ENCODE peak calls at places on chromosomes 16 and 17, in nine cellular contexts. One of them, this sample, is unnamed.

GRCh38 chr17:34797724-34798123 is 163.5 kb downstream of the CCT6B start:
- DNase-seq in ascending aorta: no peak
- DNase-seq in stomach: no peak
- DNase-seq in body of pancreas: peak
- DNase-seq in IMR-90: peak
- DNase-seq in thoracic aorta: no peak
- DNase-seq in right lobe of liver: peak
- DNase-seq in GM20000: peak
- DNase-seq in fibroblast of mammary gland: peak
- DNase-seq in this sample: peak

GRCh38 chr17:8955560-8955959 is 9.9 kb downstream of the PIK3R5 start:
- DNase-seq in stomach: no peak
- DNase-seq in ascending aorta: no peak
- DNase-seq in GM20000: no peak
- DNase-seq in body of pancreas: no peak
- DNase-seq in right lobe of liver: no peak
- DNase-seq in fibroblast of mammary gland: no peak
- DNase-seq in IMR-90: no peak
- DNase-seq in thoracic aorta: no peak
- DNase-seq in this sample: no peak

GRCh38 chr16:72858611-72859493 is 189.1 kb downstream of the ZFHX3 start:
- DNase-seq in right lobe of liver: no peak
- DNase-seq in GM20000: no peak
- DNase-seq in fibroblast of mammary gland: peak
- DNase-seq in ascending aorta: peak
- DNase-seq in body of pancreas: no peak
- DNase-seq in stomach: no peak
- DNase-seq in thoracic aorta: no peak
- DNase-seq in IMR-90: peak
- DNase-seq in this sample: no peak

GRCh38 chr17:9566067-9566466 is 9.6 kb downstream of the STX8 start:
- DNase-seq in stomach: no peak
- DNase-seq in thoracic aorta: no peak
- DNase-seq in IMR-90: no peak
- DNase-seq in GM20000: no peak
- DNase-seq in ascending aorta: no peak
- DNase-seq in body of pancreas: no peak
- DNase-seq in right lobe of liver: no peak
- DNase-seq in fibroblast of mammary gland: no peak
- DNase-seq in this sample: no peak

GRCh38 chr16:89332248-89333245 is 115.0 kb downstream of the ZNF778 start:
- DNase-seq in thoracic aorta: no peak
- DNase-seq in GM20000: no peak
- DNase-seq in stomach: no peak
- DNase-seq in body of pancreas: no peak
- DNase-seq in IMR-90: no peak
- DNase-seq in right lobe of liver: peak
- DNase-seq in ascending aorta: no peak
- DNase-seq in fibroblast of mammary gland: peak
- DNase-seq in this sample: no peak

GRCh38 chr17:28524476-28525415 is 18.6 kb downstream of the FOXN1 start:
- DNase-seq in right lobe of liver: no peak
- DNase-seq in stomach: peak
- DNase-seq in ascending aorta: no peak
- DNase-seq in thoracic aorta: no peak
- DNase-seq in IMR-90: peak
- DNase-seq in body of pancreas: peak
- DNase-seq in GM20000: no peak
- DNase-seq in fibroblast of mammary gland: peak
- DNase-seq in this sample: no peak

GRCh38 chr16:78494105-78494504 is 394.7 kb downstream of the WWOX start:
- DNase-seq in thoracic aorta: no peak
- DNase-seq in stomach: no peak
- DNase-seq in body of pancreas: no peak
- DNase-seq in IMR-90: no peak
- DNase-seq in right lobe of liver: no peak
- DNase-seq in GM20000: no peak
- DNase-seq in fibroblast of mammary gland: no peak
- DNase-seq in ascending aorta: no peak
- DNase-seq in this sample: no peak

GRCh38 chr16:23509763-23510153 is 536 bp downstream of the GGA2 start:
- DNase-seq in ascending aorta: no peak
- DNase-seq in GM20000: peak
- DNase-seq in thoracic aorta: no peak
- DNase-seq in right lobe of liver: no peak
- DNase-seq in body of pancreas: peak
- DNase-seq in fibroblast of mammary gland: peak
- DNase-seq in IMR-90: peak
- DNase-seq in stomach: no peak
- DNase-seq in this sample: no peak

GRCh38 chr17:70767102-70767701 is 597.9 kb downstream of the KCNJ2 start:
- DNase-seq in GM20000: peak
- DNase-seq in body of pancreas: no peak
- DNase-seq in thoracic aorta: no peak
- DNase-seq in stomach: no peak
- DNase-seq in fibroblast of mammary gland: peak
- DNase-seq in right lobe of liver: no peak
- DNase-seq in ascending aorta: no peak
- DNase-seq in IMR-90: peak
- DNase-seq in this sample: peak

GRCh38 chr17:67652433-67652832 is 65.3 kb upstream of the NOL11 start:
- DNase-seq in stomach: no peak
- DNase-seq in body of pancreas: no peak
- DNase-seq in fibroblast of mammary gland: no peak
- DNase-seq in right lobe of liver: no peak
- DNase-seq in IMR-90: no peak
- DNase-seq in ascending aorta: no peak
- DNase-seq in thoracic aorta: no peak
- DNase-seq in GM20000: no peak
- DNase-seq in this sample: no peak

GRCh38 chr17:38853292-38854219 is at the start of gene RPL23:
- DNase-seq in stomach: peak
- DNase-seq in body of pancreas: peak
- DNase-seq in fibroblast of mammary gland: peak
- DNase-seq in thoracic aorta: peak
- DNase-seq in GM20000: peak
- DNase-seq in IMR-90: peak
- DNase-seq in ascending aorta: peak
- DNase-seq in right lobe of liver: peak
- DNase-seq in this sample: peak

GRCh38 chr17:33002245-33002644 is 10.6 kb downstream of the SPACA3 start:
- DNase-seq in right lobe of liver: no peak
- DNase-seq in ascending aorta: no peak
- DNase-seq in stomach: no peak
- DNase-seq in body of pancreas: no peak
- DNase-seq in GM20000: no peak
- DNase-seq in IMR-90: no peak
- DNase-seq in fibroblast of mammary gland: no peak
- DNase-seq in thoracic aorta: no peak
- DNase-seq in this sample: no peak

GRCh38 chr17:62906881-62907280 is 59.2 kb upstream of the TANC2 start:
- DNase-seq in ascending aorta: no peak
- DNase-seq in fibroblast of mammary gland: no peak
- DNase-seq in IMR-90: no peak
- DNase-seq in stomach: no peak
- DNase-seq in right lobe of liver: no peak
- DNase-seq in thoracic aorta: no peak
- DNase-seq in GM20000: no peak
- DNase-seq in body of pancreas: no peak
- DNase-seq in this sample: no peak

GRCh38 chr17:72030067-72030899 is 90.5 kb upstream of the SOX9 start:
- DNase-seq in thoracic aorta: no peak
- DNase-seq in GM20000: peak
- DNase-seq in stomach: peak
- DNase-seq in ascending aorta: no peak
- DNase-seq in fibroblast of mammary gland: peak
- DNase-seq in right lobe of liver: no peak
- DNase-seq in body of pancreas: peak
- DNase-seq in IMR-90: peak
- DNase-seq in this sample: peak

GRCh38 chr17:6502142-6502541 is 54.2 kb downstream of the PITPNM3 start:
- DNase-seq in thoracic aorta: no peak
- DNase-seq in IMR-90: no peak
- DNase-seq in stomach: no peak
- DNase-seq in body of pancreas: no peak
- DNase-seq in fibroblast of mammary gland: no peak
- DNase-seq in right lobe of liver: no peak
- DNase-seq in ascending aorta: no peak
- DNase-seq in GM20000: no peak
- DNase-seq in this sample: no peak

GRCh38 chr17:62644487-62645173 is 17.2 kb downstream of the MRC2 start:
- DNase-seq in right lobe of liver: no peak
- DNase-seq in fibroblast of mammary gland: no peak
- DNase-seq in stomach: no peak
- DNase-seq in thoracic aorta: no peak
- DNase-seq in GM20000: no peak
- DNase-seq in body of pancreas: no peak
- DNase-seq in IMR-90: no peak
- DNase-seq in ascending aorta: no peak
- DNase-seq in this sample: no peak

GRCh38 chr17:70636517-70637133 is 467.3 kb downstream of the KCNJ2 start:
- DNase-seq in stomach: no peak
- DNase-seq in body of pancreas: no peak
- DNase-seq in ascending aorta: no peak
- DNase-seq in fibroblast of mammary gland: peak
- DNase-seq in thoracic aorta: no peak
- DNase-seq in right lobe of liver: no peak
- DNase-seq in GM20000: peak
- DNase-seq in IMR-90: peak
- DNase-seq in this sample: peak

GRCh38 chr16:48526058-48526957 is 83.7 kb downstream of the N4BP1 start:
- DNase-seq in right lobe of liver: peak
- DNase-seq in fibroblast of mammary gland: no peak
- DNase-seq in body of pancreas: peak
- DNase-seq in stomach: peak
- DNase-seq in IMR-90: no peak
- DNase-seq in ascending aorta: no peak
- DNase-seq in thoracic aorta: no peak
- DNase-seq in GM20000: peak
- DNase-seq in this sample: peak

GRCh38 chr17:72334205-72334604 is 213.4 kb downstream of the SOX9 start:
- DNase-seq in body of pancreas: no peak
- DNase-seq in GM20000: no peak
- DNase-seq in right lobe of liver: no peak
- DNase-seq in thoracic aorta: no peak
- DNase-seq in fibroblast of mammary gland: peak
- DNase-seq in IMR-90: peak
- DNase-seq in stomach: no peak
- DNase-seq in ascending aorta: no peak
- DNase-seq in this sample: no peak

GRCh38 chr17:61463068-61463980 is 11.1 kb downstream of the TBX4 start:
- DNase-seq in thoracic aorta: no peak
- DNase-seq in stomach: no peak
- DNase-seq in GM20000: no peak
- DNase-seq in body of pancreas: no peak
- DNase-seq in ascending aorta: no peak
- DNase-seq in right lobe of liver: no peak
- DNase-seq in IMR-90: no peak
- DNase-seq in fibroblast of mammary gland: no peak
- DNase-seq in this sample: no peak

GRCh38 chr16:12340151-12340733 is 363.7 kb downstream of the SNX29 start:
- DNase-seq in body of pancreas: peak
- DNase-seq in IMR-90: peak
- DNase-seq in stomach: peak
- DNase-seq in ascending aorta: no peak
- DNase-seq in fibroblast of mammary gland: peak
- DNase-seq in GM20000: peak
- DNase-seq in thoracic aorta: no peak
- DNase-seq in right lobe of liver: peak
- DNase-seq in this sample: peak

GRCh38 chr17:35821308-35821707 is 12.0 kb downstream of the TAF15 start:
- DNase-seq in ascending aorta: no peak
- DNase-seq in GM20000: no peak
- DNase-seq in stomach: no peak
- DNase-seq in fibroblast of mammary gland: no peak
- DNase-seq in body of pancreas: no peak
- DNase-seq in thoracic aorta: no peak
- DNase-seq in right lobe of liver: no peak
- DNase-seq in IMR-90: no peak
- DNase-seq in this sample: no peak

GRCh38 chr16:21684199-21684598 is 20.4 kb downstream of the OTOA start:
- DNase-seq in thoracic aorta: no peak
- DNase-seq in GM20000: peak
- DNase-seq in stomach: no peak
- DNase-seq in IMR-90: no peak
- DNase-seq in fibroblast of mammary gland: peak
- DNase-seq in right lobe of liver: no peak
- DNase-seq in body of pancreas: peak
- DNase-seq in ascending aorta: no peak
- DNase-seq in this sample: peak
- TF ChIP-seq CTCF in thoracic aorta: no peak
- TF ChIP-seq CTCF in GM20000: peak
- TF ChIP-seq CTCF in stomach: no peak
- TF ChIP-seq CTCF in IMR-90: peak
- TF ChIP-seq CTCF in fibroblast of mammary gland: peak
- TF ChIP-seq CTCF in right lobe of liver: peak
- TF ChIP-seq CTCF in body of pancreas: peak
- TF ChIP-seq CTCF in ascending aorta: no peak
- TF ChIP-seq CTCF in this sample: peak

DNA sequence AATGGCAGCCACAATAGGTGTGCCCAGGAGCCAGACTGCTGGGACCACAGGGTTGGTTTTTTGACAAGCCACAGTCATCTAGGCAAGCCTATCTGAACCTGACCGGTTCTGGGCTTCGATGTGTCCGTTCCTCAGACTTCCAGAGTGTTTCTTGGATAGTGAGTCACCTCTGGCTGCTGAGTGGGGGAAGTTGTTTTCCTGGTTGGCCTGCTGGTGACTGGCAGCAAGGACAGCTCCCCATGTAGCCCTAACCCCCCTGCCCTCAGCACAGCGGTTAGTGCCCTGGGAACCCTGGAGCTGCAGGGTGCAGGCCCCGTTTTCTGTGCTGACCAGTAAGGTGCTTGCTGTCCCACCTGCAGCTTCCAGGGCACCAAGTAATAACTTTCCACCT is 65.5 kb downstream of the PLD6 start:
- DNase-seq in body of pancreas: no peak
- DNase-seq in ascending aorta: no peak
- DNase-seq in fibroblast of mammary gland: peak
- DNase-seq in thoracic aorta: no peak
- DNase-seq in right lobe of liver: peak
- DNase-seq in stomach: no peak
- DNase-seq in GM20000: no peak
- DNase-seq in IMR-90: peak
- DNase-seq in this sample: no peak
- TF ChIP-seq CTCF in body of pancreas: no peak
- TF ChIP-seq CTCF in ascending aorta: no peak
- TF ChIP-seq CTCF in fibroblast of mammary gland: peak
- TF ChIP-seq CTCF in thoracic aorta: peak
- TF ChIP-seq CTCF in right lobe of liver: no peak
- TF ChIP-seq CTCF in stomach: no peak
- TF ChIP-seq CTCF in GM20000: no peak
- TF ChIP-seq CTCF in IMR-90: peak
- TF ChIP-seq CTCF in this sample: no peak

GRCh38 chr17:46977348-46977747 is 1.7 kb downstream of the RPRML start:
- DNase-seq in GM20000: no peak
- DNase-seq in IMR-90: peak
- DNase-seq in right lobe of liver: no peak
- DNase-seq in stomach: peak
- DNase-seq in body of pancreas: peak
- DNase-seq in thoracic aorta: no peak
- DNase-seq in ascending aorta: no peak
- DNase-seq in fibroblast of mammary gland: peak
- DNase-seq in this sample: no peak
- TF ChIP-seq CTCF in GM20000: no peak
- TF ChIP-seq CTCF in IMR-90: peak
- TF ChIP-seq CTCF in right lobe of liver: no peak
- TF ChIP-seq CTCF in stomach: no peak
- TF ChIP-seq CTCF in body of pancreas: peak
- TF ChIP-seq CTCF in thoracic aorta: no peak
- TF ChIP-seq CTCF in ascending aorta: no peak
- TF ChIP-seq CTCF in fibroblast of mammary gland: peak
- TF ChIP-seq CTCF in this sample: no peak

GRCh38 chr17:5225668-5226457 is 8.8 kb downstream of the SCIMP start:
- DNase-seq in body of pancreas: no peak
- DNase-seq in right lobe of liver: no peak
- DNase-seq in fibroblast of mammary gland: no peak
- DNase-seq in stomach: no peak
- DNase-seq in IMR-90: no peak
- DNase-seq in ascending aorta: no peak
- DNase-seq in GM20000: peak
- DNase-seq in thoracic aorta: no peak
- DNase-seq in this sample: no peak
- TF ChIP-seq CTCF in body of pancreas: no peak
- TF ChIP-seq CTCF in right lobe of liver: no peak
- TF ChIP-seq CTCF in fibroblast of mammary gland: no peak
- TF ChIP-seq CTCF in stomach: no peak
- TF ChIP-seq CTCF in IMR-90: no peak
- TF ChIP-seq CTCF in ascending aorta: no peak
- TF ChIP-seq CTCF in GM20000: no peak
- TF ChIP-seq CTCF in thoracic aorta: no peak
- TF ChIP-seq CTCF in this sample: no peak

This sample was measured in GM13976.